ENCODE peak calls at places on chromosomes 16 and 17, in eight cellular contexts. L is stimulated activated CD8-positive, alpha-beta memory T cell treated with anti-CD3 and anti-CD28 coated beads, Interleukin-4, amount 100 ng/mL, for 1 hour; R is nephron progenitor cell; G is GM13976; H is neural crest cell; Z is activated T-helper 1 cell treated with Interleukin-2 at 50 U/mL for 16 hours; I is EL; S is NCI-H460. C is an unnamed sample.

GRCh38 chr17:20234266-20234665 is 225.1 kb downstream of the SPECC1 start:
- DNase-seq in R (no peak), I (no peak), S (no peak), L (no peak), H (no peak), Z (peak), G (no peak), C (no peak)

GRCh38 chr17:1180958-1181768 is 1.4 kb upstream of the ABR start:
- DNase-seq in L (no peak), R (peak), Z (no peak), G (peak), I (no peak), H (no peak), S (no peak), C (no peak)

GRCh38 chr16:86157616-86158247 is 258.8 kb downstream of the IRF8 start:
- DNase-seq in L (no peak), G (no peak), S (no peak), Z (no peak), H (no peak), I (no peak), R (no peak), C (no peak)

GRCh38 chr16:85037050-85037410 is 9.4 kb downstream of the KIAA0513 start:
- DNase-seq in H (no peak), S (peak), G (no peak), I (peak), Z (no peak), R (no peak), L (no peak), C (no peak)

GRCh38 chr16:30740364-30741251 is 7.6 kb upstream of the PHKG2 start:
- DNase-seq in H (no peak), S (no peak), Z (no peak), G (no peak), I (peak), R (no peak), L (no peak), C (no peak)

GRCh38 chr17:57862990-57863667 is 13.3 kb upstream of the MRPS23 start:
- DNase-seq in S (no peak), G (no peak), H (no peak), Z (no peak), L (no peak), R (no peak), I (no peak), C (no peak)

GRCh38 chr17:6701719-6702118 is 11.4 kb downstream of the SLC13A5 start:
- DNase-seq in S (peak), H (peak), G (peak), I (peak), Z (no peak), R (peak), L (no peak), C (no peak)

GRCh38 chr17:37182786-37183185 is 193.0 kb upstream of the C17orf78 start:
- DNase-seq in G (no peak), L (no peak), S (no peak), R (no peak), H (no peak), I (peak), Z (no peak), C (no peak)

GRCh38 chr16:4524571-4524970 is 14.0 kb downstream of the CDIP1 start:
- DNase-seq in Z (no peak), I (no peak), R (no peak), H (no peak), G (no peak), S (no peak), L (no peak), C (no peak)

GRCh38 chr17:40755231-40755630 is at the start of gene KRT25:
- DNase-seq in G (no peak), R (no peak), Z (no peak), S (no peak), I (no peak), H (no peak), L (no peak), C (no peak)

GRCh38 chr16:63361032-63361624 is 1324.9 kb upstream of the CDH8 start:
- DNase-seq in L (no peak), S (peak), Z (no peak), G (peak), I (peak), H (peak), R (peak), C (no peak)

GRCh38 chr16:17070882-17071592 is 399.7 kb downstream of the XYLT1 start:
- DNase-seq in L (peak), R (peak), Z (peak), I (no peak), S (peak), G (peak), H (peak), C (no peak)

GRCh38 chr17:48633266-48633816 is 7.2 kb upstream of the HOXB9 start:
- DNase-seq in Z (no peak), R (peak), L (no peak), S (no peak), G (no peak), H (no peak), I (no peak), C (no peak)

GRCh38 chr16:27685802-27686201 is 135.9 kb downstream of the KATNIP start:
- DNase-seq in S (no peak), H (no peak), G (no peak), R (no peak), Z (no peak), I (peak), L (no peak), C (no peak)

GRCh38 chr16:75042423-75043174 is 43.8 kb downstream of the ZNRF1 start:
- DNase-seq in S (no peak), L (no peak), I (no peak), G (no peak), Z (no peak), H (no peak), R (peak), C (no peak)

GRCh38 chr17:39605492-39606433 is 2.0 kb downstream of the NEUROD2 start:
- DNase-seq in H (no peak), R (peak), Z (no peak), S (no peak), G (no peak), I (no peak), L (no peak), C (no peak)

GRCh38 chr16:47144559-47144877 is 773 bp upstream of the NETO2 start:
- DNase-seq in Z (no peak), S (no peak), H (no peak), R (no peak), I (no peak), L (no peak), G (no peak), C (no peak)